ENCODE peak calls at places on chromosome 18, in ten cellular contexts. T is mesenchymal stem cell; H is CD8-positive, alpha-beta memory T cell; S is small intestine; Z is neuronal stem cell; K is K562; P is sigmoid colon; X is psoas muscle; B is cardiac fibroblast; D is GM12865. N is an unnamed sample.
A peak's percentile ranks its signal among the peaks of the same experiment; 100 is the strongest.

GRCh38 chr18:52392160-52392559 is 52.2 kb downstream of the DCC start:
- DNase-seq in S (no peak), K (no peak), H (no peak), D (peak; percentile 70), B (no peak), X (no peak), T (no peak), P (no peak), Z (no peak), N (no peak)

GRCh38 chr18:75517286-75517685 is 89.8 kb upstream of the SMIM21 start:
- DNase-seq in H (no peak), X (no peak), T (no peak), D (no peak), K (no peak), Z (no peak), P (no peak), B (no peak), S (no peak), N (no peak)

GRCh38 chr18:56787392-56787791 is 136.2 kb downstream of the WDR7 start:
- DNase-seq in Z (peak; percentile 41), T (no peak), P (no peak), B (no peak), H (no peak), D (no peak), X (no peak), S (no peak), K (no peak), N (no peak)

GRCh38 chr18:70781860-70782453 is 493.1 kb downstream of the SOCS6 start:
- DNase-seq in D (peak; percentile 49), X (no peak), P (no peak), S (peak; percentile 21), B (peak; percentile 60), H (peak; percentile 1), K (peak; percentile 21), Z (peak; percentile 75), T (no peak), N (peak; percentile 60)

GRCh38 chr18:76463358-76463757 is 31.7 kb downstream of the ZNF516 start:
- DNase-seq in S (no peak), H (no peak), X (no peak), T (no peak), P (no peak), D (no peak), K (no peak), B (no peak), Z (no peak), N (no peak)

GRCh38 chr18:75036941-75037516 is 171.9 kb downstream of the PTGR3 start:
- DNase-seq in B (peak; percentile 21), P (no peak), X (no peak), S (no peak), K (no peak), D (no peak), Z (no peak), T (peak; percentile 89), H (no peak), N (no peak)

GRCh38 chr18:80233201-80233835 is 14.0 kb downstream of the PARD6G start:
- DNase-seq in B (no peak), Z (no peak), S (no peak), K (no peak), H (no peak), P (peak; percentile 37), X (no peak), D (no peak), T (no peak), N (no peak)

GRCh38 chr18:48621240-48621639 is 82.4 kb downstream of the CTIF start:
- DNase-seq in H (no peak), D (no peak), S (no peak), X (no peak), Z (no peak), P (no peak), B (peak; percentile 87), K (no peak), T (peak; percentile 82), N (peak; percentile 65)

GRCh38 chr18:26415631-26416030 is 132.7 kb downstream of the KCTD1 start:
- DNase-seq in D (no peak), S (no peak), H (no peak), B (no peak), Z (no peak), X (no peak), P (peak; percentile 37), K (no peak), T (no peak), N (no peak)
- H3K4me3 ChIP-seq in D (no peak overlapping the region), S (no peak overlapping the region), H (no peak overlapping the region), B (no peak overlapping the region), Z (no peak overlapping the region), X (no peak overlapping the region), P (no peak overlapping the region), K (no peak overlapping the region), T (no peak overlapping the region), N (no peak overlapping the region)

GRCh38 chr18:10477863-10478260 is 23.4 kb downstream of the APCDD1 start:
- DNase-seq in D (no peak), K (no peak), Z (no peak), T (no peak), S (no peak), H (no peak), B (no peak), X (no peak), P (no peak), N (no peak)

GRCh38 chr18:10482985-10483949 is 28.8 kb downstream of the APCDD1 start:
- DNase-seq in D (peak; percentile 61), Z (no peak), X (no peak), S (no peak), H (no peak), B (no peak), T (no peak), P (no peak), K (no peak), N (no peak)

GRCh38 chr18:10485475-10485874 is 31.0 kb downstream of the APCDD1 start:
- DNase-seq in S (no peak), H (no peak), X (no peak), P (no peak), K (no peak), Z (no peak), B (no peak), T (no peak), D (no peak), N (no peak)

GRCh38 chr18:10481831-10482230 is 27.4 kb downstream of the APCDD1 start:
- DNase-seq in S (no peak), T (no peak), B (no peak), Z (no peak), H (no peak), X (no peak), D (no peak), K (no peak), P (no peak), N (no peak)

DNA sequence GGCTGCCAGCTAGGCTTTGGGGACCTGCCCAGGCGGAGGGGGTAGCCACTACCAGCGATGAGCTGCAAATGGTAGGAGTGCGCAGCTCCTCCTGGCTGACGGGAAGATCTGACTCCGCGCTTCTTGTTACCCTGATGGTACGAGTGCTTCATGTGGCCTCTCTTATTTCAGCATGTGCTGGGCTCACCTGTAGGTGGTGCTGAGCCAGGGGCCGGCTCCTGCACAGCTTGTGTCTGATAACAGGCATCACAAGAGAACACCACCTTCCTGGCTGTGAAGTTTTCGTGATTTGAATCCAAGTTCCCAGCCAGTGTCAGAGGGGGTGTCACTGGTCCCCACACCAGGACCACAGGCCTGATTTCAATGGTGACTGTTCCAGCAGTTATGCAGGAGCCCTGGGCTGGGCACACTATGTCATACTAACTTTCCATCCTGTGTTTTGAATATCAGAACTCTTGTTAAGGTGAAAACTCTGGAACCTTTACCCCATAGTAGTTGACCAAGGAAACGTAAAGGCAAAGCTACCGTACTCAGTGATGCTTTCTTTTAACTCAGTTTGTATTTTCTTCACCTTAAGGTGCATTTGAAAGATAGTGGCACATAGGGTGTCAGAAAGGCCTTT is 28.0 kb downstream of the APCDD1 start:
- DNase-seq in H (no peak), D (peak; percentile 8), B (no peak), T (no peak), X (no peak), Z (no peak), P (no peak), K (no peak), S (no peak), N (no peak)
- H3K4me3 ChIP-seq in H (no peak overlapping the region), D (no peak overlapping the region), B (no peak overlapping the region), T (no peak overlapping the region), X (no peak overlapping the region), Z (no peak overlapping the region), P (no peak overlapping the region), K (no peak overlapping the region), S (no peak overlapping the region), N (no peak overlapping the region)

GRCh38 chr18:36300211-36300610 is 2.7 kb downstream of the FHOD3 start:
- DNase-seq in P (no peak), T (no peak), D (no peak), K (no peak), B (no peak), S (no peak), Z (no peak), X (no peak), H (no peak), N (no peak)

GRCh38 chr18:36298113-36298701 is 694 bp downstream of the FHOD3 start:
- DNase-seq in B (no peak), S (no peak), X (peak; percentile 33), D (peak; percentile 54), P (no peak), H (no peak), K (no peak), Z (peak; percentile 58), T (no peak), N (no peak)

GRCh38 chr18:36297419-36298112 is at the start of gene FHOD3:
- DNase-seq in X (peak; percentile 84), T (peak; percentile 51), Z (peak; percentile 82), P (peak; percentile 76), D (peak; percentile 76), B (peak; percentile 55), H (no peak), K (peak; percentile 28), S (peak; percentile 14), N (peak; percentile 47)

GRCh38 chr18:36296591-36297418 is 708 bp upstream of the FHOD3 start:
- DNase-seq in S (no peak), K (peak; percentile 67), P (peak; percentile 78), H (no peak), T (peak; percentile 49), B (peak; percentile 83), X (peak; percentile 66), D (peak; percentile 68), Z (peak; percentile 59), N (peak; percentile 82)

GRCh38 chr18:36299010-36299409 is 1.5 kb downstream of the FHOD3 start:
- DNase-seq in S (no peak), K (no peak), H (no peak), X (no peak), B (no peak), Z (no peak), P (no peak), D (no peak), T (no peak), N (no peak)
- H3K4me3 ChIP-seq in S (no peak overlapping the region), K (no peak overlapping the region), H (no peak overlapping the region), X (peak overlapping the region; percentile 86), B (peak overlapping the region; percentile 67), Z (no peak overlapping the region), P (no peak overlapping the region), D (peak overlapping the region; percentile 73), T (no peak overlapping the region), N (no peak overlapping the region)

GRCh38 chr18:12991839-12992216 is 666 bp downstream of the CEP192 start:
- DNase-seq in T (no peak), K (no peak), D (no peak), P (no peak), B (no peak), X (no peak), S (no peak), H (no peak), Z (no peak), N (no peak)

GRCh38 chr18:12990977-12991838 is at the start of gene CEP192:
- DNase-seq in K (peak; percentile 99), B (peak; percentile 99), Z (peak; percentile 97), S (peak; percentile 99), P (peak; percentile 99), D (peak; percentile 99), X (peak; percentile 97), H (peak; percentile 95), T (peak; percentile 98), N (peak; percentile 98)

GRCh38 chr18:12989397-12990127 is 1.6 kb upstream of the CEP192 start:
- DNase-seq in Z (no peak), X (no peak), H (no peak), B (no peak), T (no peak), S (no peak), P (no peak), K (peak; percentile 23), D (no peak), N (no peak)

GRCh38 chr18:12990662-12990976 is 543 bp upstream of the CEP192 start:
- DNase-seq in K (no peak), S (no peak), T (no peak), P (no peak), B (no peak), Z (no peak), H (no peak), X (no peak), D (no peak), N (no peak)

DNA sequence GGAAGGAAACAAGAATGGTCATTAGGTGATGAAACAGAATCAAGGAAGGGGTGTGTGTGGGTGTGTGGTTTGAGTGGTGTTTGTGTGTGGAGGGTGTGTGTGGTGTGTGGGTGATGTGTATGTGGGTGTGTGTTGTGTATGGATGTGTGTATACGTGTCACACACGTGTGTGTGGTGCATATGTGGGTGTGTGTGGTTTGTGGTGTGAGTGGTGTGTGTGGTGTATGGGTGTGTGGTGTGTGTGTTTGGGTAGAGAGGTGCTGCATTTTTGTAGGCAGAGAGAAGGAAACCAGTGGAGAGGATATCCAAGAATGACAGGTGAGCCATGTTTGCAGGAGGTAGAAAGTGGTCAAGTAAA is 1.1 kb upstream of the CEP192 start:
- DNase-seq in T (peak; percentile 1), S (no peak), D (peak; percentile 46), Z (no peak), P (no peak), B (no peak), K (peak; percentile 35), H (peak; percentile 3), X (no peak), N (no peak)
- H3K4me3 ChIP-seq in T (peak overlapping the region; percentile 95), S (no peak overlapping the region), D (peak overlapping the region; percentile 93), Z (peak overlapping the region; percentile 44), P (no peak overlapping the region), B (peak overlapping the region; percentile 95), K (peak overlapping the region; percentile 68), H (peak overlapping the region; percentile 78), X (peak overlapping the region; percentile 90), N (peak overlapping the region; percentile 72)